ENCODE peak calls at places on chromosomes 16 and 17, in seven cellular contexts. C is neuronal stem cell, Z is H1, R is H9, V is mesenchymal stem cell, U is mesendoderm, N is trophoblast cell. F is an unnamed sample. For H3K79me1, the result is how much of the 10 kb centered on the place peaks cover.

GRCh38 chr17:39700148-39700987 is 504 bp downstream of the ERBB2 start:
- DNase-seq in N (peak), R (no peak), V (peak), U (peak), Z (no peak), C (no peak), F (peak)

GRCh38 chr17:76546556-76547182 is 6.8 kb downstream of the PRCD start:
- DNase-seq in Z (no peak), U (no peak), V (peak), N (no peak), C (no peak), R (no peak), F (peak)

GRCh38 chr17:20063665-20064648 is 54.8 kb downstream of the SPECC1 start:
- DNase-seq in V (peak), N (peak), U (no peak), C (no peak), R (peak), Z (no peak), F (peak)

GRCh38 chr16:81445926-81446317 is 1.3 kb downstream of the CMIP start:
- DNase-seq in Z (no peak), C (no peak), R (no peak), U (peak), N (no peak), V (no peak), F (no peak)

GRCh38 chr16:2015947-2016208 is 3.7 kb upstream of the NPW start:
- DNase-seq in N (no peak), Z (no peak), U (no peak), V (no peak), C (no peak), R (no peak), F (no peak)

GRCh38 chr16:70573451-70574121 is 50.0 kb downstream of the SF3B3 start:
- DNase-seq in V (peak), N (no peak), C (no peak), Z (no peak), U (peak), R (no peak), F (peak)

GRCh38 chr17:13572581-13572980 is 29.1 kb downstream of the HS3ST3A1 start:
- DNase-seq in C (no peak), U (no peak), R (no peak), V (no peak), Z (no peak), N (no peak), F (no peak)

GRCh38 chr16:67718668-67719047 is 458 bp downstream of the GFOD2 start:
- DNase-seq in R (no peak), N (no peak), U (peak), C (no peak), Z (no peak), V (no peak), F (no peak)

GRCh38 chr16:68786685-68787418 is 49.8 kb downstream of the CDH1 start:
- DNase-seq in N (no peak), V (peak), Z (no peak), R (no peak), U (no peak), C (no peak), F (peak)

GRCh38 chr17:42458497-42459255 is at the start of gene ATP6V0A1:
- DNase-seq in Z (peak), V (peak), C (peak), N (peak), R (peak), U (peak), F (peak)

GRCh38 chr17:77145635-77146632 is 5.2 kb downstream of the SEC14L1 start:
- DNase-seq in C (no peak), U (peak), R (peak), V (peak), Z (no peak), N (peak), F (peak)

GRCh38 chr16:57614546-57615343 is 13.7 kb upstream of the ADGRG1 start:
- DNase-seq in N (no peak), R (peak), Z (no peak), V (no peak), U (no peak), C (no peak), F (no peak)

GRCh38 chr17:40526668-40527067 is 25.2 kb upstream of the TNS4 start:
- DNase-seq in N (no peak), Z (no peak), R (no peak), V (no peak), C (no peak), U (no peak), F (no peak)

GRCh38 chr16:21628772-21629171 is 23.6 kb downstream of the IGSF6 start:
- DNase-seq in C (no peak), R (no peak), N (no peak), Z (no peak), V (no peak), U (no peak), F (peak)

GRCh38 chr17:29131814-29132682 is 48.1 kb downstream of the MYO18A start:
- DNase-seq in N (no peak), U (no peak), Z (no peak), C (no peak), V (peak), R (no peak), F (peak)

GRCh38 chr16:85824161-85825135 is 25.0 kb downstream of the COX4I1 start:
- DNase-seq in U (no peak), V (no peak), Z (no peak), N (peak), C (no peak), R (no peak), F (no peak)

GRCh38 chr17:57677301-57677700 is 67.8 kb downstream of the CCDC182 start:
- DNase-seq in N (no peak), Z (no peak), V (no peak), U (no peak), R (peak), C (no peak), F (no peak)
- H3K79me1 ChIP-seq in N (under half), Z (under half), V (under half), U (under half), R (under half), C (under half), F (under half)

GRCh38 chr16:14275934-14276333 is 204.8 kb downstream of the MRTFB start:
- DNase-seq in N (no peak), Z (no peak), V (no peak), R (no peak), U (no peak), C (no peak), F (no peak)
- H3K79me1 ChIP-seq in N (under half), Z (under half), V (under half), R (under half), U (under half), C (under half), F (under half)

GRCh38 chr16:83211711-83212110 is 584.9 kb downstream of the CDH13 start:
- DNase-seq in V (peak), C (no peak), U (peak), R (no peak), N (no peak), Z (no peak), F (no peak)
- H3K79me1 ChIP-seq in V (under half), C (under half), U (under half), R (under half), N (under half), Z (under half), F (under half)

GRCh38 chr17:46916623-46917022 is 6.3 kb upstream of the GOSR2 start:
- DNase-seq in R (no peak), N (no peak), Z (no peak), U (no peak), V (no peak), C (no peak), F (no peak)
- H3K79me1 ChIP-seq in R (under half), N (under half), Z (under half), U (under half), V (under half), C (under half), F (under half)

F was measured in IMR-90.